ENCODE peak calls at places on chromosomes 13 and 19, in four cellular contexts. H, S, I and U are unnamed samples.

GRCh38 chr19:3682741-3683404 is 17.4 kb downstream of the PIP5K1C start:
- DNase-seq in H (peak; percentile 30), S (no peak), I (no peak), U (peak; percentile 56)

GRCh38 chr19:44741258-44741731 is 7.2 kb upstream of the BCL3 start:
- DNase-seq in H (no peak), S (no peak), I (peak; percentile 95), U (no peak)

GRCh38 chr19:48965806-48966540 is 864 bp downstream of the FTL start:
- DNase-seq in H (peak; percentile 88), S (peak; percentile 84), I (peak; percentile 88), U (peak; percentile 73)

GRCh38 chr19:54029930-54030490 is 33.7 kb downstream of the VSTM1 start:
- DNase-seq in H (peak; percentile 69), S (no peak), I (peak; percentile 28), U (peak; percentile 34)

GRCh38 chr13:30696278-30697176 is 38.8 kb upstream of the ALOX5AP start:
- DNase-seq in H (no peak), S (no peak), I (no peak), U (peak; percentile 49)

GRCh38 chr19:45428385-45429231 is 4.9 kb upstream of the ERCC1 start:
- DNase-seq in H (peak; percentile 38), S (no peak), I (no peak), U (no peak)

GRCh38 chr19:3671680-3672574 is 28.3 kb downstream of the PIP5K1C start:
- DNase-seq in H (no peak), S (no peak), I (no peak), U (no peak)

GRCh38 chr19:30742981-30743380 is 370.8 kb downstream of the ZNF536 start:
- DNase-seq in H (peak; percentile 19), S (no peak), I (no peak), U (no peak)

GRCh38 chr13:95536629-95537241 is 15.8 kb upstream of the CLDN10 start:
- DNase-seq in H (no peak), S (no peak), I (peak; percentile 12), U (no peak)

GRCh38 chr13:111114362-111115050 is 604 bp upstream of the ARHGEF7 start:
- DNase-seq in H (no peak), S (peak; percentile 30), I (peak; percentile 9), U (no peak)

GRCh38 chr19:10694706-10695105 is 6.5 kb upstream of the QTRT1 start:
- DNase-seq in H (no peak), S (no peak), I (no peak), U (no peak)

GRCh38 chr19:11404588-11405258 is 14.4 kb downstream of the RGL3 start:
- DNase-seq in H (peak; percentile 63), S (no peak), I (no peak), U (no peak)

GRCh38 chr13:29845440-29846056 is 4.9 kb downstream of the UBL3 start:
- DNase-seq in H (no peak), S (no peak), I (no peak), U (no peak)

GRCh38 chr19:49468746-49469447 is 5.1 kb upstream of the FLT3LG start:
- DNase-seq in H (no peak), S (peak; percentile 31), I (no peak), U (no peak)

GRCh38 chr19:40686882-40687524 is 3.4 kb downstream of the NUMBL start:
- DNase-seq in H (no peak), S (no peak), I (no peak), U (no peak)

GRCh38 chr19:1252818-1253513 is 4.6 kb downstream of the MIDN start:
- DNase-seq in H (no peak), S (peak; percentile 84), I (peak; percentile 93), U (peak; percentile 88)

GRCh38 chr19:19057317-19057716 is 6.5 kb upstream of the SLC25A42 start:
- DNase-seq in H (no peak), S (no peak), I (no peak), U (no peak)

GRCh38 chr19:52991484-52991883 is 22.2 kb upstream of the ERVV-1 start:
- DNase-seq in H (no peak), S (no peak), I (peak; percentile 86), U (no peak)

GRCh38 chr19:51469629-51470028 is 8.7 kb upstream of the CEACAM18 start:
- DNase-seq in H (no peak), S (no peak), I (no peak), U (no peak)

GRCh38 chr19:54335979-54336892 is 2.7 kb downstream of the LILRA4 start:
- DNase-seq in H (no peak), S (no peak), I (no peak), U (no peak)

GRCh38 chr19:11322269-11323024 is 17.0 kb downstream of the RAB3D start:
- DNase-seq in H (no peak), S (no peak), I (no peak), U (no peak)

GRCh38 chr13:40096357-40096911 is 441.0 kb downstream of the COG6 start:
- DNase-seq in H (no peak), S (no peak), I (no peak), U (no peak)

GRCh38 chr13:33111414-33112110 is 95.3 kb downstream of the KL start:
- DNase-seq in H (no peak), S (no peak), I (no peak), U (peak; percentile 66)

GRCh38 chr13:76917096-76917495 is 30.9 kb upstream of the KCTD12 start:
- DNase-seq in H (no peak), S (no peak), I (no peak), U (no peak)

GRCh38 chr19:6086081-6086858 is 24.0 kb downstream of the RFX2 start:
- DNase-seq in H (no peak), S (no peak), I (peak; percentile 85), U (no peak)

GRCh38 chr19:3606690-3607289 is at the start of gene TBXA2R:
- DNase-seq in H (peak; percentile 90), S (peak; percentile 52), I (no peak), U (no peak)

GRCh38 chr13:94115054-94115453 is 364.4 kb downstream of the DCT start:
- DNase-seq in H (peak; percentile 32), S (no peak), I (no peak), U (no peak)
- H3K4me3 ChIP-seq in H (no peak overlapping the region), S (no peak overlapping the region), I (no peak overlapping the region), U (no peak overlapping the region)

DNA sequence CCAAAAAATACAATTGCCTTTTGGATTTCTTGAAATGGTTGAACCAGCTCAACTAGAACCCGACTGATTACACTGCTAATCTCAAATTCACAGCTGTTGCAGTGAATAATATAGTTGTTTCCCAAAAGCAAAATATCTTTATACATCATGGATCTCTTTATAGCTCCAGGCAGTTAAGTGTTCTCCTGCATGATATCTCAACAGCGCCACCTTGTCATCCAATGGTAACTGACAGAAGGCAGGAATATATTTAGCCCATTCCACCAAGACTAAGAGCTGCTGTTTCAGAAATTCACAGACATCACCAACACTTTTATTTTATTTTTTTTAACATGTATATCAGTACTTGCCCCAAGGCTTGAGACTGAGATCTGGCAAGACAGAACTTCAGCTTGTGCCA is 1141.0 kb upstream of the PRR20A start:
- DNase-seq in H (peak; percentile 9), S (no peak), I (no peak), U (no peak)
- TF ChIP-seq CTCF in H (no peak), S (no peak), I (no peak), U (no peak)

GRCh38 chr19:2550431-2551171 is 74.7 kb downstream of the GADD45B start:
- DNase-seq in H (peak; percentile 97), S (no peak), I (no peak), U (no peak)
- H3K4me3 ChIP-seq in H (no peak overlapping the region), S (no peak overlapping the region), I (no peak overlapping the region), U (no peak overlapping the region)

GRCh38 chr19:39230096-39230764 is 14.6 kb downstream of the IFNL3 start:
- DNase-seq in H (no peak), S (no peak), I (no peak), U (no peak)

GRCh38 chr19:39238209-39238608 is 6.6 kb downstream of the IFNL3 start:
- DNase-seq in H (no peak), S (no peak), I (no peak), U (no peak)

GRCh38 chr19:39236527-39236926 is 8.3 kb downstream of the IFNL3 start:
- DNase-seq in H (no peak), S (no peak), I (no peak), U (no peak)

GRCh38 chr19:39237200-39238184 is 7.3 kb downstream of the IFNL3 start:
- DNase-seq in H (peak; percentile 20), S (no peak), I (peak; percentile 15), U (no peak)

GRCh38 chr19:39232708-39233107 is 12.1 kb downstream of the IFNL3 start:
- DNase-seq in H (no peak), S (no peak), I (no peak), U (no peak)
- TF ChIP-seq CTCF in H (no peak), S (no peak), I (no peak), U (no peak)